ENCODE peak calls at places on chromosomes 5 and 9, in six cellular contexts. H is IMR-90, N is prostate gland, W is brain microvascular endothelial cell, B is GM06990, G is pancreas. R is an unnamed sample.
A peak's percentile ranks its signal among the peaks of the same experiment; 100 is the strongest.

GRCh38 chr9:33447404-33448158 is at the start of gene AQP3:
- DNase-seq in B (peak; percentile 57), H (no peak), N (peak; percentile 81), W (peak; percentile 9), G (peak; percentile 91), R (peak; percentile 29)

GRCh38 chr5:76718381-76718832 is 2.5 kb downstream of the F2R start:
- DNase-seq in B (no peak), N (no peak), H (peak; percentile 62), G (no peak), W (peak; percentile 56), R (no peak)

GRCh38 chr9:108412755-108413154 is 443.0 kb downstream of the ACTL7B start:
- DNase-seq in W (no peak), N (no peak), H (peak; percentile 11), G (no peak), B (no peak), R (no peak)

GRCh38 chr5:152007556-152007955 is 82.9 kb upstream of the GLRA1 start:
- DNase-seq in N (no peak), W (no peak), H (no peak), G (no peak), B (no peak), R (no peak)

GRCh38 chr5:31894131-31894530 is 255.2 kb downstream of the PDZD2 start:
- DNase-seq in H (no peak), G (no peak), N (no peak), B (no peak), W (no peak), R (no peak)

GRCh38 chr9:82894961-82895902 is 167.7 kb downstream of the RASEF start:
- DNase-seq in B (no peak), H (no peak), W (no peak), G (no peak), N (no peak), R (no peak)

GRCh38 chr5:38961691-38962090 is 112.5 kb downstream of the RICTOR start:
- DNase-seq in N (no peak), B (no peak), G (no peak), H (no peak), W (no peak), R (no peak)

GRCh38 chr5:143559586-143559985 is 156.1 kb upstream of the NR3C1 start:
- DNase-seq in B (no peak), H (no peak), N (no peak), W (no peak), G (no peak), R (no peak)

GRCh38 chr9:77663754-77664153 is 15.6 kb upstream of the GNA14 start:
- DNase-seq in B (no peak), N (peak; percentile 81), W (peak; percentile 20), G (no peak), H (peak; percentile 16), R (peak; percentile 41)

GRCh38 chr5:1034421-1034905 is 25.9 kb downstream of the NKD2 start:
- DNase-seq in N (no peak), B (no peak), H (no peak), G (peak; percentile 50), W (no peak), R (no peak)

GRCh38 chr5:146345240-146345577 is 6.6 kb downstream of the POU4F3 start:
- DNase-seq in G (no peak), H (no peak), W (no peak), N (no peak), B (no peak), R (no peak)

GRCh38 chr9:2335260-2335659 is 286.3 kb upstream of the VLDLR start:
- DNase-seq in H (no peak), G (no peak), N (no peak), B (no peak), W (no peak), R (no peak)

GRCh38 chr5:172437445-172438303 is 16.7 kb downstream of the SH3PXD2B start:
- DNase-seq in H (peak; percentile 79), G (peak; percentile 85), B (no peak), N (no peak), W (peak; percentile 93), R (peak; percentile 90)

GRCh38 chr9:78783743-78784142 is 486.8 kb downstream of the PSAT1 start:
- DNase-seq in G (no peak), W (no peak), H (no peak), N (no peak), B (no peak), R (no peak)
- TF ChIP-seq CTCF in G (no peak), W (peak; percentile 52), H (peak; percentile 5), N (no peak), B (peak; percentile 33), R (peak; percentile 35)

GRCh38 chr5:14171091-14171490 is 27.9 kb downstream of the TRIO start:
- DNase-seq in G (no peak), W (no peak), N (no peak), H (peak; percentile 74), B (no peak), R (no peak)
- H3K4me3 ChIP-seq in G (no peak overlapping the region), W (no peak overlapping the region), N (no peak overlapping the region), H (no peak overlapping the region), B (peak overlapping the region; percentile 65), R (no peak overlapping the region)

GRCh38 chr9:109579191-109579948 is 81.3 kb upstream of the PTPN3 start:
- DNase-seq in G (no peak), H (peak; percentile 13), B (no peak), N (no peak), W (peak; percentile 16), R (no peak)

GRCh38 chr9:109576762-109577161 is 78.7 kb upstream of the PTPN3 start:
- DNase-seq in B (no peak), W (no peak), N (no peak), H (no peak), G (no peak), R (no peak)

GRCh38 chr9:109568568-109569210 is 70.6 kb upstream of the PTPN3 start:
- DNase-seq in H (no peak), W (no peak), G (no peak), N (no peak), B (no peak), R (no peak)

DNA sequence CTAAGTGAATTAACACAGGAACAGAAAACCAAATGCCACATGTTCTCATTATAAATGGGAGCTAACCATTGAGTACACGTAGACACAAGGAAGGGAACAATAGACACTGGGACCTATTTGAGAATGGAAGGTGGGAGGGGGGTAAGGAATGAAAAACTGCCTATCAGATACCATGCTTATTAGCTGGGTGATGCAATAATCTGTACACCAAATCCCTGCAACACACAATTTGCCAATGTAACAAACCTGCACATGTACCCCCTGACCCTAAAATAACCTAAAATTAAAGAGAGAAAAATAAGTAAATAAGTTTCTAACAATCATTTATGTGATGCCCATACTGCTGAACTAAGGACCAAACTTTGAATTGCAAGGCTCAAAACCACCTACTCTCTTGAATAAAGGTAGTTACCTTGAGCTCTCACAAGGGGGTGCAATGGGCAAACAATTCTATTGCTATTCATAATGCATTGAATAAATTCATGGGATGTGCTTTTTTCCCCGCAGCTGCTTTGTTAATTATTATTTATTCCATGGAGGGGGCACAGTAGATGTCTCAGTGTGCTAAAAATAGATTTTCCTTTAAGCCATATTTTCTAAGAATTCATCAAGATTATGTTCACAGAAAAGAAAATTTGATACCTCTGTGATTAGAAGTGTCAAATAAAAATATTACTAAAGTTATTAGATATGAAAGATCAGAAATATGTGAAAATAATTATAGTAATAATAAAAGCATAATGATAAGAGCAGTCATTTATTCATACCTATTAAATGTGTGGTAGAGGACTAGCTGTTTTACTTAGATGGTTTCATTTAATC is 76.2 kb upstream of the PTPN3 start:
- DNase-seq in N (peak; percentile 33), W (peak; percentile 74), G (no peak), H (peak; percentile 68), B (no peak), R (peak; percentile 76)
- TF ChIP-seq CTCF in N (peak; percentile 61), W (peak; percentile 68), G (peak; percentile 28), H (peak; percentile 85), B (peak; percentile 66), R (peak; percentile 68)

GRCh38 chr9:113464286-113464660 is 746 bp downstream of the RGS3 start:
- DNase-seq in G (no peak), B (no peak), N (no peak), H (no peak), W (no peak), R (no peak)
- H3K4me3 ChIP-seq in G (peak overlapping the region; percentile 69), B (no peak overlapping the region), N (no peak overlapping the region), H (no peak overlapping the region), W (no peak overlapping the region), R (peak overlapping the region; percentile 44)

GRCh38 chr5:147558826-147559225 is 49.0 kb upstream of the DPYSL3 start:
- DNase-seq in W (peak; percentile 68), B (no peak), H (peak; percentile 81), G (no peak), N (peak; percentile 63), R (peak; percentile 86)
- TF ChIP-seq CTCF in W (peak; percentile 87), B (peak; percentile 50), H (peak; percentile 92), G (no peak), N (peak; percentile 76), R (peak; percentile 72)

DNA sequence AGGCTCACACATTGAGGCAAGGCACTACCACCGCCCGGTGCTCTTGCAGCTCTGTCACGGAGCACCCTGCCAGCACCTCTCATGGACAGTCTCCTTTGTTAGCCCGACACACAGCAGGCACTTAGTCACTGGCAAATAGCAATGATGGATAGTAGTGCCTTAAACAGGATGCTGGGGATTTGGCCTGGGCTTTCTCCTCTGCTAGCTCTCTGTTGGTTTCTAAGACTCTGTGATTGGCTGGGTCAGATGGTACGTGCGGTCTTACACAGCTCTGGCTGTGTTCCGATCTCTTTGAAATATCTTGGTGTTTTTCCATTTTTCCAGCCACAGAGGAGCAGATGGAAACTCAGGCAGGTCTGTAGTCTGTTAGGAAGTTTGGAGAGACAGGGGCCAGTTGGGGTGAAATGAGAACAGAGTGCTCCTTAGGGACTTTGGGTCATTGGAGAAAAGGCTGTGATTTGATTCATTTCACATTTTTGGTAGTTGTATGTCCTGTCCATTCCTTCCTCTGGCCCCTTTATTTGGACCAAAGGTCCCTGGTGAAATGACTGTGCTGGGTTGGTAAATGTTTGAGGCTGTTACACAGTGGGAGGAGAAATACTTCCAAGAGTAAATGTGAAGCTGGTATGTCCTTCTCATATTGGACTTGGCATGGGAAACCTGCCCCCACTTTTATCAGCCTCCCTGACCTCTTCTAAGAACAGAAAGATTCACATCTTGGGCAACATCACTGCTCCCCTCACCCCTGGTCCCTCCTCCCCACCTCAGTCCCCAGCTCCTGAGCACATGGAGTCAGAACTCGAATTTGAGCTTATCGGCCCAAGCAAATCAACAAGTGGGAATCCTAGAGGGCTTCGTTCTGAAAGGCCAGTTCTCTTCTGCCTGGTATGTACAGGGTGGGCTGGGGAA is 3.4 kb downstream of the SMIM3 start:
- DNase-seq in G (no peak), H (peak; percentile 96), B (no peak), N (peak; percentile 54), W (peak; percentile 55), R (peak; percentile 93)
- H3K4me3 ChIP-seq in G (no peak overlapping the region), H (peak overlapping the region; percentile 1), B (no peak overlapping the region), N (no peak overlapping the region), W (peak overlapping the region; percentile 33), R (peak overlapping the region; percentile 19)

DNA sequence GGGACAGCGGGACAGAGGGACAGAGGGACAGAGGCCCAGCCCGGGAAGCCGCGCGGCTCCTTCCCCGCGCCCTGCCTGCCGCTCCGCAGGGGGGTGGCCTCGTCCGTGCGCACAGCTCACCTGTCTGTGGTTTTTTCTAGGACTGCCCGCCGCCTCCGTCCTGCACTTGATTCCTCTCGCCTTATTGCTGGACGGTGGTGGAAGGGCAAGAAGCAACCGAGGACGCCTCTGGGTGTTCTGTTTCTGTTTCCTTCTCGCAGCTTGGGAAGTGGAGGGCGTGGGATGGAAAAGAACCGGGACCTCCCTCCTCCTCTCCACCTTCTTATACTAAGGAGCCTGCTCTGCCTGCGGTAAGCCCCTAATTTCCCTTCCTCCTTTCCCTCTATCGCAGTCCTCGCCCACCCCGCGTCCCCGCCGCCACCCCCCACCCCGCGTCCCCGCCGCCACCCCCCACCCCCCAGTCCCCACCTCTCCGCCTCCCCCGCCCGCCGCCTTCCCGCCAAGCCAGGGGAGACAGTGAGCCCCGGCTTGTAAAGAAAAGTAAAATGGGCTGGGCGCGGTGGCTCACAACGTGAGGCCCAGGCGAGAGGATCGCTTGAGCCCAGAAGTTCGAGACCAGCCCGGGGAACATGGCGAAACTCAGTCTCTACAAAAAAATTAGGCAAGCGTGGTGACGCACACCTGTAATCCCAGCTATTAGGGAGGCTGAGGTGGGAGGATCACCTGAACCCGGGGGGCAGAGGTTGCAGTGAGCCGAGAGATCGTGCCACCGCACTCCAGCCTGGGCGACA is 9.6 kb upstream of the FLT4 start:
- DNase-seq in G (no peak), B (no peak), N (no peak), W (no peak), H (no peak), R (no peak)
- TF ChIP-seq CTCF in G (no peak), B (no peak), N (no peak), W (no peak), H (no peak), R (no peak)